ENCODE peak calls at places on chromosomes 4 and X, in ten cellular contexts. One of them, this sample, is unnamed.

GRCh38 chr4:138770818-138771217 is 244.8 kb upstream of the NOCT start:
- DNase-seq in left ventricle myocardium inferior: no peak
- DNase-seq in lower lobe of right lung: no peak
- DNase-seq in NB4: no peak
- DNase-seq in fibroblast of lung: no peak
- DNase-seq in mucosa of descending colon: no peak
- DNase-seq in heart left ventricle: no peak
- DNase-seq in foreskin fibroblast: no peak
- DNase-seq in A549: no peak
- DNase-seq in RWPE2: no peak
- DNase-seq in this sample: no peak

GRCh38 chr4:168534535-168534934 is 37.7 kb downstream of the PALLD start:
- DNase-seq in left ventricle myocardium inferior: no peak
- DNase-seq in lower lobe of right lung: no peak
- DNase-seq in NB4: no peak
- DNase-seq in fibroblast of lung: no peak
- DNase-seq in mucosa of descending colon: no peak
- DNase-seq in heart left ventricle: no peak
- DNase-seq in foreskin fibroblast: no peak
- DNase-seq in A549: no peak
- DNase-seq in RWPE2: no peak
- DNase-seq in this sample: no peak

GRCh38 chr4:109432676-109433075 is 939 bp upstream of the SEC24B start:
- DNase-seq in left ventricle myocardium inferior: no peak
- DNase-seq in lower lobe of right lung: no peak
- DNase-seq in NB4: peak
- DNase-seq in fibroblast of lung: peak
- DNase-seq in mucosa of descending colon: no peak
- DNase-seq in heart left ventricle: no peak
- DNase-seq in foreskin fibroblast: peak
- DNase-seq in A549: no peak
- DNase-seq in RWPE2: no peak
- DNase-seq in this sample: peak

GRCh38 chr4:152819026-152819645 is 39.4 kb downstream of the ARFIP1 start:
- DNase-seq in left ventricle myocardium inferior: no peak
- DNase-seq in lower lobe of right lung: no peak
- DNase-seq in NB4: no peak
- DNase-seq in fibroblast of lung: no peak
- DNase-seq in mucosa of descending colon: no peak
- DNase-seq in heart left ventricle: no peak
- DNase-seq in foreskin fibroblast: no peak
- DNase-seq in A549: no peak
- DNase-seq in RWPE2: no peak
- DNase-seq in this sample: no peak

GRCh38 chr4:172042714-172043114 is 229.5 kb downstream of the GALNTL6 start:
- DNase-seq in left ventricle myocardium inferior: no peak
- DNase-seq in lower lobe of right lung: no peak
- DNase-seq in NB4: no peak
- DNase-seq in fibroblast of lung: peak
- DNase-seq in mucosa of descending colon: no peak
- DNase-seq in heart left ventricle: no peak
- DNase-seq in foreskin fibroblast: peak
- DNase-seq in A549: no peak
- DNase-seq in RWPE2: no peak
- DNase-seq in this sample: no peak

GRCh38 chr4:103306870-103307345 is 108.8 kb upstream of the CENPE start:
- DNase-seq in left ventricle myocardium inferior: no peak
- DNase-seq in lower lobe of right lung: peak
- DNase-seq in NB4: no peak
- DNase-seq in fibroblast of lung: no peak
- DNase-seq in mucosa of descending colon: no peak
- DNase-seq in heart left ventricle: peak
- DNase-seq in foreskin fibroblast: no peak
- DNase-seq in A549: no peak
- DNase-seq in RWPE2: no peak
- DNase-seq in this sample: no peak

GRCh38 chr4:165556383-165556782 is 177.6 kb downstream of the CPE start:
- DNase-seq in left ventricle myocardium inferior: no peak
- DNase-seq in lower lobe of right lung: no peak
- DNase-seq in NB4: no peak
- DNase-seq in fibroblast of lung: no peak
- DNase-seq in mucosa of descending colon: no peak
- DNase-seq in heart left ventricle: no peak
- DNase-seq in foreskin fibroblast: no peak
- DNase-seq in A549: no peak
- DNase-seq in RWPE2: no peak
- DNase-seq in this sample: no peak

GRCh38 chr4:7546152-7546808 is 111.5 kb upstream of the PSAPL1 start:
- DNase-seq in left ventricle myocardium inferior: no peak
- DNase-seq in lower lobe of right lung: peak
- DNase-seq in NB4: no peak
- DNase-seq in fibroblast of lung: no peak
- DNase-seq in mucosa of descending colon: no peak
- DNase-seq in heart left ventricle: no peak
- DNase-seq in foreskin fibroblast: no peak
- DNase-seq in A549: no peak
- DNase-seq in RWPE2: no peak
- DNase-seq in this sample: no peak

GRCh38 chr4:139537292-139537691 is 18.7 kb downstream of the SETD7 start:
- DNase-seq in left ventricle myocardium inferior: no peak
- DNase-seq in lower lobe of right lung: no peak
- DNase-seq in NB4: no peak
- DNase-seq in fibroblast of lung: peak
- DNase-seq in mucosa of descending colon: no peak
- DNase-seq in heart left ventricle: no peak
- DNase-seq in foreskin fibroblast: no peak
- DNase-seq in A549: no peak
- DNase-seq in RWPE2: no peak
- DNase-seq in this sample: no peak

GRCh38 chr4:5751918-5752802 is 41.2 kb downstream of the EVC start:
- DNase-seq in left ventricle myocardium inferior: no peak
- DNase-seq in lower lobe of right lung: no peak
- DNase-seq in NB4: no peak
- DNase-seq in fibroblast of lung: peak
- DNase-seq in mucosa of descending colon: no peak
- DNase-seq in heart left ventricle: no peak
- DNase-seq in foreskin fibroblast: peak
- DNase-seq in A549: no peak
- DNase-seq in RWPE2: no peak
- DNase-seq in this sample: no peak

DNA sequence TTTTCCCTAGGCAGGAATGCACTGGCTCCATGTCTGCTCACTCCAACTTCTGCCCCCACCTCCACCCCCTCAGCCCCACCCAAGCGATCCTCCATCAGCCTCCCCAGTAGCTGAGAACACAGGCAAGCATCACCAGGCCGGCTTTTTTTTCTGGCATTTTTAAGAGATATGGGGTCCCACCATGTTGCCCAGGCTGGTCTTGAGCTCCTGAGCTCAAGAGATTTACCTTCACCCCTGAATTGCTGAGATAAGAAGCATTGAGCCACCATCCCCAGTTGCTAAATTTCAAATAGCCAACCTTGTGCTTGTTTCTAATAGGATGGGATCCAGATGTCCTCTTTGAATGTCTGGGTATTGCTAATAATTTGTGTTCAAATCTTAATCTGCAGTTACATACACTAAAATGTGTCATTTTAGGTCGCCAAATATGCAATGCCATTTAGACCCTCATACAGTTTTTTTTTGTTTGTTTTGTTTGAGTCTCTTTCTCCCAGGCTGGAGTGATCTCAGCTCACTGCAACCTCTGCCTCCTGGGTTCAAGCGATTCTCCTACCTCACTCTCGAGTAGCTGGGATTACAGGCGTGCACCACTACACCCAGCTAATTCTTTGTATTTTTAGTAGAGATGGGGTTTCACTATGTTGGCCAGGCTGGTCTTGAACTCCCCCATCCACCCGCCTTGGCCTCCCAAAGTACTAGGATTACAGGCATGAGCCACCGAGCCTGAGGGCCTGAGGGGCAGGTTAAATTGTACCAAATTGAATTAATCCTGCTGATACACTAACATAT is 8.8 kb downstream of the LARP7 start:
- DNase-seq in left ventricle myocardium inferior: no peak
- DNase-seq in lower lobe of right lung: no peak
- DNase-seq in NB4: no peak
- DNase-seq in fibroblast of lung: no peak
- DNase-seq in mucosa of descending colon: no peak
- DNase-seq in heart left ventricle: no peak
- DNase-seq in foreskin fibroblast: no peak
- DNase-seq in A549: no peak
- DNase-seq in RWPE2: no peak
- DNase-seq in this sample: no peak
- H3K4me3 ChIP-seq in left ventricle myocardium inferior: no peak
- H3K4me3 ChIP-seq in lower lobe of right lung: no peak
- H3K4me3 ChIP-seq in NB4: no peak
- H3K4me3 ChIP-seq in fibroblast of lung: no peak
- H3K4me3 ChIP-seq in mucosa of descending colon: no peak
- H3K4me3 ChIP-seq in heart left ventricle: no peak
- H3K4me3 ChIP-seq in foreskin fibroblast: no peak
- H3K4me3 ChIP-seq in A549: no peak
- H3K4me3 ChIP-seq in RWPE2: no peak
- H3K4me3 ChIP-seq in this sample: no peak

GRCh38 chrX:55450259-55450658 is 1.7 kb upstream of the MAGEH1 start:
- DNase-seq in left ventricle myocardium inferior: no peak
- DNase-seq in lower lobe of right lung: no peak
- DNase-seq in NB4: peak
- DNase-seq in fibroblast of lung: no peak
- DNase-seq in mucosa of descending colon: no peak
- DNase-seq in heart left ventricle: no peak
- DNase-seq in foreskin fibroblast: peak
- DNase-seq in A549: no peak
- DNase-seq in RWPE2: no peak
- DNase-seq in this sample: no peak
- TF ChIP-seq CTCF in left ventricle myocardium inferior: peak
- TF ChIP-seq CTCF in lower lobe of right lung: no peak
- TF ChIP-seq CTCF in NB4: no peak
- TF ChIP-seq CTCF in fibroblast of lung: peak
- TF ChIP-seq CTCF in mucosa of descending colon: no peak
- TF ChIP-seq CTCF in heart left ventricle: no peak
- TF ChIP-seq CTCF in foreskin fibroblast: no peak
- TF ChIP-seq CTCF in A549: no peak
- TF ChIP-seq CTCF in RWPE2: no peak
- TF ChIP-seq CTCF in this sample: peak

DNA sequence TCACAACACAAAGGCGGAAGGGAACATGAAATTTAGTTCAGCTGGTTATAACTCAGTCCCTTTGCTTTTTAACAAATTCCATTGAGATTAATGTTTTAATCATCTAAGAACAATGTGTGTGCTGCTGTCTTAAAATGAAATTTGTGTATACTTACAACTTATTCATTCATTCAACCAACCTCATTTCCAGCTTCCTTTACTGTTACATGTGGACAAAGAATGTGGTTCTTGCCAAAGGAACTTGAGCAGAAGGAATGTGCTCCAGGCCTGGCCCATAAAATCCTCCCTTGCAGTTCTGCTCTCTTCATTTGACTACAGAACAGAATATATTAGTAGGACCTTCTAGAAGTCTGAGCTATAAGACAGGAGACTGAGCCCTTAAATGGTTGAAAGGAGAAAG is 176.8 kb upstream of the GLRA2 start:
- DNase-seq in left ventricle myocardium inferior: no peak
- DNase-seq in lower lobe of right lung: no peak
- DNase-seq in NB4: no peak
- DNase-seq in fibroblast of lung: peak
- DNase-seq in mucosa of descending colon: no peak
- DNase-seq in heart left ventricle: no peak
- DNase-seq in foreskin fibroblast: peak
- DNase-seq in A549: no peak
- DNase-seq in RWPE2: no peak
- DNase-seq in this sample: no peak
- H3K4me3 ChIP-seq in left ventricle myocardium inferior: no peak
- H3K4me3 ChIP-seq in lower lobe of right lung: no peak
- H3K4me3 ChIP-seq in NB4: no peak
- H3K4me3 ChIP-seq in fibroblast of lung: no peak
- H3K4me3 ChIP-seq in mucosa of descending colon: no peak
- H3K4me3 ChIP-seq in heart left ventricle: no peak
- H3K4me3 ChIP-seq in foreskin fibroblast: no peak
- H3K4me3 ChIP-seq in A549: no peak
- H3K4me3 ChIP-seq in RWPE2: no peak
- H3K4me3 ChIP-seq in this sample: no peak

GRCh38 chrX:526295-527224 is 104.0 kb upstream of the SHOX start:
- DNase-seq in left ventricle myocardium inferior: no peak
- DNase-seq in lower lobe of right lung: no peak
- DNase-seq in NB4: no peak
- DNase-seq in fibroblast of lung: no peak
- DNase-seq in mucosa of descending colon: no peak
- DNase-seq in heart left ventricle: no peak
- DNase-seq in foreskin fibroblast: no peak
- DNase-seq in A549: peak
- DNase-seq in RWPE2: no peak
- DNase-seq in this sample: no peak

GRCh38 chrX:525134-525533 is 105.5 kb upstream of the SHOX start:
- DNase-seq in left ventricle myocardium inferior: no peak
- DNase-seq in lower lobe of right lung: no peak
- DNase-seq in NB4: no peak
- DNase-seq in fibroblast of lung: no peak
- DNase-seq in mucosa of descending colon: no peak
- DNase-seq in heart left ventricle: no peak
- DNase-seq in foreskin fibroblast: no peak
- DNase-seq in A549: no peak
- DNase-seq in RWPE2: no peak
- DNase-seq in this sample: no peak

GRCh38 chrX:519741-520140 is 110.8 kb upstream of the SHOX start:
- DNase-seq in left ventricle myocardium inferior: no peak
- DNase-seq in lower lobe of right lung: no peak
- DNase-seq in NB4: no peak
- DNase-seq in fibroblast of lung: no peak
- DNase-seq in mucosa of descending colon: no peak
- DNase-seq in heart left ventricle: no peak
- DNase-seq in foreskin fibroblast: no peak
- DNase-seq in A549: no peak
- DNase-seq in RWPE2: no peak
- DNase-seq in this sample: no peak

GRCh38 chrX:522456-522855 is 108.1 kb upstream of the SHOX start:
- DNase-seq in left ventricle myocardium inferior: no peak
- DNase-seq in lower lobe of right lung: no peak
- DNase-seq in NB4: no peak
- DNase-seq in fibroblast of lung: no peak
- DNase-seq in mucosa of descending colon: no peak
- DNase-seq in heart left ventricle: no peak
- DNase-seq in foreskin fibroblast: no peak
- DNase-seq in A549: no peak
- DNase-seq in RWPE2: no peak
- DNase-seq in this sample: no peak
- TF ChIP-seq CTCF in left ventricle myocardium inferior: no peak
- TF ChIP-seq CTCF in lower lobe of right lung: no peak
- TF ChIP-seq CTCF in NB4: no peak
- TF ChIP-seq CTCF in fibroblast of lung: no peak
- TF ChIP-seq CTCF in mucosa of descending colon: no peak
- TF ChIP-seq CTCF in heart left ventricle: no peak
- TF ChIP-seq CTCF in foreskin fibroblast: no peak
- TF ChIP-seq CTCF in A549: no peak
- TF ChIP-seq CTCF in RWPE2: no peak
- TF ChIP-seq CTCF in this sample: no peak

DNA sequence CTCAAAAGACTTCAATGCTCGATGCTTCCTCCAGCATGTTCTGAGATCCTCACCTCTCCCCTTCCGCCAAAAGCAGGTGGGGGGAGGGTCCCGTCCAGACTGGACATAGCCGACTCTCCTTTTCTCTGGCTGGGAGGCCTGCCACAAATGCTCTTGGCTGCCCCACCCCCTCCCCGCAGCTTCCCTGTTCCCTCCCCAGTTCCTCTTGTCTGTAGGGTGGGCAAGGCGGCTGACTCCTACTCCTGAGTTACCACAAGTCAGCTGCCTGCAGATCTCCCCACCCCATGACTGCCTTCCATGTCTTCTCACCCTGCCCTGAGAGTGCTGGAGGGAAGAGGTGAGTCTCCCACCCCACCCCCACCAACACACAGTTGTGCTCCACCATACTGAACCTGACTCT is 2.8 kb downstream of the ATP6AP1 start:
- DNase-seq in left ventricle myocardium inferior: peak
- DNase-seq in lower lobe of right lung: peak
- DNase-seq in NB4: peak
- DNase-seq in fibroblast of lung: no peak
- DNase-seq in mucosa of descending colon: peak
- DNase-seq in heart left ventricle: peak
- DNase-seq in foreskin fibroblast: no peak
- DNase-seq in A549: no peak
- DNase-seq in RWPE2: no peak
- DNase-seq in this sample: no peak
- H3K4me3 ChIP-seq in left ventricle myocardium inferior: no peak
- H3K4me3 ChIP-seq in lower lobe of right lung: peak
- H3K4me3 ChIP-seq in NB4: peak
- H3K4me3 ChIP-seq in fibroblast of lung: no peak
- H3K4me3 ChIP-seq in mucosa of descending colon: no peak
- H3K4me3 ChIP-seq in heart left ventricle: no peak
- H3K4me3 ChIP-seq in foreskin fibroblast: no peak
- H3K4me3 ChIP-seq in A549: no peak
- H3K4me3 ChIP-seq in RWPE2: no peak
- H3K4me3 ChIP-seq in this sample: no peak